ENCODE peak calls at places on chromosomes 13 and 19, in four cellular contexts. N is aorta, Y is breast epithelium, P is adrenal gland. B is an unnamed sample.
A peak's percentile ranks its signal among the peaks of the same experiment; 100 is the strongest.

GRCh38 chr13:72839831-72840426 is 58.0 kb downstream of the PIBF1 start:
- DNase-seq in N (no peak), Y (peak; percentile 55), P (peak; percentile 53), B (peak; percentile 47)

GRCh38 chr13:32272021-32272695 is 43.0 kb downstream of the ZAR1L start:
- DNase-seq in N (no peak), Y (no peak), P (no peak), B (no peak)

GRCh38 chr13:52344108-52344507 is 61.9 kb downstream of the THSD1 start:
- DNase-seq in N (no peak), Y (no peak), P (no peak), B (no peak)

GRCh38 chr13:95485045-95485517 is 67.4 kb upstream of the CLDN10 start:
- DNase-seq in N (no peak), Y (no peak), P (no peak), B (no peak)

GRCh38 chr13:49812806-49813205 is 20.3 kb upstream of the KPNA3 start:
- DNase-seq in N (no peak), Y (no peak), P (no peak), B (no peak)

GRCh38 chr19:17948474-17948966 is 15.7 kb downstream of the CCDC124 start:
- DNase-seq in N (no peak), Y (no peak), P (no peak), B (no peak)

GRCh38 chr13:67408823-67409222 is 178.7 kb upstream of the PCDH9 start:
- DNase-seq in N (no peak), Y (no peak), P (no peak), B (no peak)

GRCh38 chr13:26599403-26599802 is 41.9 kb downstream of the WASF3 start:
- DNase-seq in N (no peak), Y (no peak), P (no peak), B (no peak)

GRCh38 chr19:8640402-8641004 is 10.1 kb downstream of the NFILZ start:
- DNase-seq in N (peak; percentile 82), Y (no peak), P (peak; percentile 65), B (peak; percentile 68)

GRCh38 chr19:6212403-6213265 is 67.1 kb downstream of the MLLT1 start:
- DNase-seq in N (peak; percentile 38), Y (no peak), P (peak; percentile 1), B (peak; percentile 43)

GRCh38 chr13:93876236-93876635 is 603.2 kb downstream of the DCT start:
- DNase-seq in N (no peak), Y (no peak), P (no peak), B (no peak)

GRCh38 chr13:74466015-74466414 is 331.8 kb upstream of the KLF12 start:
- DNase-seq in N (no peak), Y (no peak), P (no peak), B (no peak)

GRCh38 chr13:34344761-34345600 is 527.0 kb downstream of the RFC3 start:
- DNase-seq in N (no peak), Y (no peak), P (no peak), B (no peak)

GRCh38 chr13:101144808-101145419 is 271.4 kb downstream of the NALCN start:
- DNase-seq in N (no peak), Y (no peak), P (no peak), B (no peak)

GRCh38 chr19:16649734-16650133 is 10.2 kb downstream of the SMIM7 start:
- DNase-seq in N (no peak), Y (no peak), P (no peak), B (no peak)

GRCh38 chr13:46369506-46370268 is 17.4 kb downstream of the RUBCNL start:
- DNase-seq in N (no peak), Y (no peak), P (no peak), B (no peak)

GRCh38 chr13:73168226-73168992 is 109.6 kb downstream of the KLF5 start:
- DNase-seq in N (no peak), Y (no peak), P (no peak), B (no peak)

GRCh38 chr13:51585696-51586095 is 1.4 kb downstream of the WDFY2 start:
- DNase-seq in N (no peak), Y (no peak), P (no peak), B (no peak)

GRCh38 chr13:24264976-24265375 is 44.4 kb upstream of the C1QTNF9 start:
- DNase-seq in N (no peak), Y (no peak), P (peak; percentile 21), B (no peak)

GRCh38 chr19:43316591-43317319 is 36.7 kb upstream of the CD177 start:
- DNase-seq in N (no peak), Y (no peak), P (peak; percentile 2), B (no peak)

GRCh38 chr19:17329061-17329767 is 5.4 kb downstream of the ANO8 start:
- DNase-seq in N (no peak), Y (no peak), P (no peak), B (no peak)

GRCh38 chr13:50910483-50910805 is 853 bp downstream of the RNASEH2B start:
- DNase-seq in N (peak; percentile 60), Y (peak; percentile 56), P (peak; percentile 42), B (no peak)

GRCh38 chr19:30406220-30406944 is 34.2 kb downstream of the ZNF536 start:
- DNase-seq in N (no peak), Y (no peak), P (peak; percentile 71), B (no peak)

GRCh38 chr13:48595330-48596127 is 58.2 kb upstream of the CYSLTR2 start:
- DNase-seq in N (peak; percentile 67), Y (no peak), P (peak; percentile 85), B (peak; percentile 21)

GRCh38 chr13:48411281-48412099 is 1.4 kb downstream of the LPAR6 start:
- DNase-seq in N (no peak), Y (no peak), P (no peak), B (no peak)

GRCh38 chr13:27097691-27098090 is 73.9 kb downstream of the USP12 start:
- DNase-seq in N (no peak), Y (no peak), P (no peak), B (no peak)

GRCh38 chr19:8370176-8371010 is 6.4 kb downstream of the ANGPTL4 start:
- DNase-seq in N (no peak), Y (no peak), P (no peak), B (no peak)

GRCh38 chr13:113597386-113598080 is 13.0 kb downstream of the TFDP1 start:
- DNase-seq in N (peak; percentile 25), Y (peak; percentile 24), P (no peak), B (peak; percentile 42)

GRCh38 chr19:6417713-6418561 is 6.7 kb downstream of the KHSRP start:
- DNase-seq in N (no peak), Y (no peak), P (peak; percentile 84), B (no peak)

GRCh38 chr19:35442091-35442490 is 6.0 kb upstream of the FFAR2 start:
- DNase-seq in N (peak; percentile 63), Y (no peak), P (peak; percentile 59), B (peak; percentile 59)

GRCh38 chr13:109243311-109243951 is 543.0 kb downstream of the IRS2 start:
- DNase-seq in N (no peak), Y (no peak), P (no peak), B (no peak)

GRCh38 chr13:97692628-97693027 is 258.7 kb downstream of the RAP2A start:
- DNase-seq in N (no peak), Y (no peak), P (no peak), B (no peak)

GRCh38 chr19:44772969-44773368 is 4.7 kb upstream of the CBLC start:
- DNase-seq in N (no peak), Y (no peak), P (no peak), B (no peak)

GRCh38 chr19:49057636-49058234 is at the start of gene CGB7:
- DNase-seq in N (peak; percentile 82), Y (no peak), P (peak; percentile 68), B (peak; percentile 76)

GRCh38 chr13:105732946-105733529 is 802.4 kb downstream of the EFNB2 start:
- DNase-seq in N (no peak), Y (no peak), P (no peak), B (no peak)

GRCh38 chr19:46068345-46069258 is 27.8 kb upstream of the IGFL4 start:
- DNase-seq in N (no peak), Y (no peak), P (peak; percentile 58), B (no peak)

DNA sequence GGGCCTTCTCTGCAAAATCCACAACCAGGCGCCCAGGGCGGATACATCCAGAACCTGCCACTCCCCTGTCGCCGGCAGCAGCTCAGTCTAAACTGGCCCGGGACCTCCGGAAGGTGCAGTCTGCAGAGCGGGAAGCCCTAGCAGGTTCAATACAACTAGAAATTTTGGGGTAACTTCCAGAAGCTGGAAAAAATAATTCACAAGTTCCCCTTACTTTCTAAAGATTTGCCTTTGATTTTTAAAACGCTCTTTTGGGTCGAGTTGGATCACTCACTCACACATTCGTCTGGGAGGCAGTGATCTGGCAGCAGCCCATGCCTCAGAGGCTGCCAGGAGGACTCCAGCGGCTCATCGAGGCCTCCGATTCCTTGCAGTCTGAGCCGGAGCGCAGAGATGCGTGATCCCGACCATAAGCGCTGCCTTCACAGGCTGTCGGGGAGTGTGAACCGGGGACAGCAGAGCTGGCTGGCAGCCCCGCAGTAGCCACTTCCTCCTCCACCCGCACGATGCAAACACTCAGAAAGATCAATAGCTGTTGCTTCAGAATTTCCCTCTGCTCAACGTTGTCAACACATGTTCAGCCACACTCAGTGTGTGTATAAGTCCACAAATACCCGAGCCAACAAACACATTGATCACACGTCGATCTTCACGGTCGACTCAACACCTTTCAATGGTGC is 35.6 kb upstream of the ZNF507 start:
- DNase-seq in N (no peak), Y (no peak), P (no peak), B (no peak)
- H3K4me1 ChIP-seq in N (no peaks in the 10 kb centered on the region), Y (no peaks in the 10 kb centered on the region), P (no peaks in the 10 kb centered on the region), B (no peaks in the 10 kb centered on the region)

GRCh38 chr13:40927929-40928328 is 91.2 kb downstream of the ELF1 start:
- DNase-seq in N (no peak), Y (no peak), P (no peak), B (no peak)
- H3K36me3 ChIP-seq in N (no peaks in the 10 kb centered on the region), Y (peaks cover 4% of the 10 kb centered on the region), P (no peaks in the 10 kb centered on the region), B (no peaks in the 10 kb centered on the region)

DNA sequence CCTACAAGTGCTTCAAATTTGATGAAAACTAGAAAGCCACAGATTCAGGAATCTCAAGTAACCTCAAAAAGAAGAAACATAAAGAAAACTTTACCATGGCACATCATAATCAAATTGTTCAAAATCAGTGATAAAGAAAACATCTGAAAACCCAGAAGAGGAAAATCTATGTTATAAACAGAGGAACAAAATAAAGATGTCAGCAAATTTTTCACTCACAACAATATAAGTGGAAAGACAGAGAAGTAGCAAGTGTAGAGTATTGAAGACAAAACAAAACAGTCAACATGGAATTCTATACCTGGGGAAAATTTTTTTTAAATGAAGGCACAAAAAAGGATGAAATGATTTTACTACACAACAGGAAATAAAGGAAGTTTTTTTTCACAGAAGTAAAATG is 470.9 kb downstream of the DACH1 start:
- DNase-seq in N (no peak), Y (no peak), P (no peak), B (no peak)
- H3K4me1 ChIP-seq in N (no peaks in the 10 kb centered on the region), Y (no peaks in the 10 kb centered on the region), P (no peaks in the 10 kb centered on the region), B (no peaks in the 10 kb centered on the region)

GRCh38 chr19:4437103-4437502 is 20.5 kb downstream of the UBXN6 start:
- DNase-seq in N (no peak), Y (no peak), P (no peak), B (no peak)
- H3K36me3 ChIP-seq in N (no peaks in the 10 kb centered on the region), Y (no peaks in the 10 kb centered on the region), P (no peaks in the 10 kb centered on the region), B (no peaks in the 10 kb centered on the region)

GRCh38 chr13:110332750-110333149 is 25.7 kb downstream of the COL4A2 start:
- DNase-seq in N (peak; percentile 24), Y (no peak), P (no peak), B (no peak)
- H3K4me1 ChIP-seq in N (peaks cover 10% of the 10 kb centered on the region), Y (peaks cover 4% of the 10 kb centered on the region), P (peaks cover 6% of the 10 kb centered on the region), B (peaks cover 15% of the 10 kb centered on the region)

B was measured in psoas muscle.